ENCODE peak calls at places on chromosome 6, in nine cellular contexts. R, G, L, N, Z, K, F, P and S are unnamed samples. For H3K4me1, the result is how much of the 10 kb centered on the place peaks cover.

GRCh38 chr6:113306552-113307145 is 550.5 kb upstream of the MARCKS start:
- DNase-seq in K (peak), G (peak), Z (peak), N (peak), R (peak), L (peak), F (peak), P (peak), S (peak)

GRCh38 chr6:31528821-31529328 is at the start of gene MCCD1:
- DNase-seq in G (no peak), P (no peak), R (no peak), K (no peak), N (no peak), F (no peak), Z (no peak), L (no peak), S (no peak)

GRCh38 chr6:27176096-27176495 is 71.4 kb upstream of the PRSS16 start:
- DNase-seq in L (no peak), K (no peak), F (no peak), N (no peak), P (no peak), Z (no peak), G (no peak), R (no peak), S (no peak)

GRCh38 chr6:170099387-170099786 is 191.5 kb downstream of the DLL1 start:
- DNase-seq in R (no peak), Z (peak), G (peak), K (no peak), L (no peak), N (no peak), F (no peak), P (peak), S (no peak)

GRCh38 chr6:105179244-105180065 is at the start of gene POPDC3:
- DNase-seq in R (no peak), F (no peak), Z (no peak), N (no peak), G (no peak), L (peak), P (peak), K (no peak), S (peak)

GRCh38 chr6:144190593-144190992 is 40.3 kb downstream of the STX11 start:
- DNase-seq in G (no peak), R (no peak), F (no peak), Z (no peak), K (no peak), L (no peak), P (no peak), N (no peak), S (no peak)

GRCh38 chr6:32906539-32906938 is 34.3 kb downstream of the HLA-DMB start:
- DNase-seq in Z (no peak), R (no peak), L (no peak), P (no peak), G (no peak), K (no peak), F (no peak), N (no peak), S (no peak)

GRCh38 chr6:73969982-73970960 is 274.3 kb downstream of the CD109 start:
- DNase-seq in G (no peak), N (no peak), F (no peak), R (peak), L (peak), Z (no peak), K (no peak), P (no peak), S (no peak)

GRCh38 chr6:158439255-158439654 is 120.6 kb upstream of the TMEM181 start:
- DNase-seq in R (no peak), Z (no peak), L (no peak), N (peak), P (no peak), F (peak), G (no peak), K (no peak), S (no peak)

GRCh38 chr6:125746731-125747588 is 2.5 kb upstream of the HEY2 start:
- DNase-seq in N (no peak), Z (peak), P (peak), F (no peak), R (peak), L (peak), G (peak), K (peak), S (peak)

GRCh38 chr6:132391391-132392291 is 9.6 kb downstream of the MOXD1 start:
- DNase-seq in P (no peak), K (no peak), F (no peak), N (no peak), Z (no peak), G (peak), R (no peak), L (peak), S (peak)

GRCh38 chr6:132872923-132873322 is 58.6 kb downstream of the RPS12 start:
- DNase-seq in G (no peak), F (peak), L (no peak), Z (no peak), P (no peak), R (no peak), K (no peak), N (no peak), S (no peak)

GRCh38 chr6:91606148-91606901 is 1019.5 kb upstream of the MAP3K7 start:
- DNase-seq in L (no peak), K (no peak), R (no peak), F (no peak), N (no peak), P (no peak), Z (no peak), G (no peak), S (no peak)

GRCh38 chr6:79302341-79302740 is 67.9 kb upstream of the HMGN3 start:
- DNase-seq in L (no peak), R (no peak), G (no peak), K (no peak), F (no peak), N (no peak), P (no peak), Z (no peak), S (no peak)

GRCh38 chr6:157644043-157644810 is 178.8 kb upstream of the SNX9 start:
- DNase-seq in N (no peak), Z (no peak), P (no peak), L (no peak), G (peak), K (no peak), F (no peak), R (no peak), S (no peak)

DNA sequence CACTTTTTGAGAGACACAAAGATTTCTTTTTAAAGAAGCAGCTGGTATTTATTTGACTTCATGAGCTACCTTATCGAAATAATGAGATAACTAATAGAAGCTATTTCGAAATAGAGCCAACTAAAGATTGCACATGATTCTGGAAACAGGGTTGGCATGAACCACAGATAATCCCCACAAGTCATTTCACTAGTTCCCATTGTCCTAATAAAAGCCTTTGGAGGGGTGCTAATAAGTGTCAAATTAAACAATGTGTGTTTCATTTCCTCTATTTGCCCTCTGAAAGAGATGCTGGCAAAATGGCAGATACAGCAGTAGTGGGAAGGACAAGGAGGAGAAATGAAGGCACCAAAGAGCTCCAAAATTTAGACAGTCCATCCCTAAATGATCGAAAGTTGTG is 78.6 kb upstream of the RIPOR2 start:
- DNase-seq in R (no peak), F (no peak), K (no peak), N (no peak), P (no peak), L (no peak), G (no peak), Z (no peak), S (no peak)
- H3K4me1 ChIP-seq in R (under half), F (under half), K (under half), N (under half), P (under half), L (under half), G (under half), Z (half or more), S (under half)

DNA sequence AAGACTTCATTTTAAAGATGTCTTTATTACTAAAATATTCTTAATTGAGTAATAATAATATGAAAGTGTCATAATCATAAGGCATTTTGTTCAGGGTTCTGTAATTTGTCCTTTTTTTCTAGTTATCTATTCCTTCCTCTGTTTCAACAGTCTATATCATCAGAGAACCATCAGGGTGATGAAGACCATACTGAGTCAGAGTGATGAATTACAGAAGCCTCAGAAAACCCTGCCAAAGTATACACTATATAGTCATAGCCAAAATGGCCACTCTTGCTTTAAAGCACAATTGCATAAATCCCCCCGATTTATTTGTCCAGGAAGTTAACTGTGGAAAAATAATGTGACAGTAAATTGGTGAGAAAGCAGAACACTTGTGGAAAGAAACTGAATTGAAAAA is 735.0 kb downstream of the EPHA7 start:
- DNase-seq in N (no peak), Z (no peak), G (no peak), L (no peak), P (no peak), F (no peak), K (no peak), R (no peak), S (no peak)
- TF ChIP-seq POLR2AphosphoS5 in N (no peak), Z (no peak), G (no peak), L (no peak), P (no peak), F (no peak), K (no peak), R (no peak), S (no peak)

GRCh38 chr6:137342607-137343186 is 123.5 kb upstream of the IFNGR1 start:
- DNase-seq in K (no peak), Z (no peak), F (no peak), L (peak), P (no peak), N (no peak), G (no peak), R (peak), S (no peak)

GRCh38 chr6:137339929-137340559 is 120.9 kb upstream of the IFNGR1 start:
- DNase-seq in L (peak), R (no peak), K (no peak), G (no peak), N (no peak), F (no peak), P (no peak), Z (no peak), S (no peak)

GRCh38 chr6:137341721-137342195 is 122.6 kb upstream of the IFNGR1 start:
- DNase-seq in G (no peak), L (peak), N (no peak), R (no peak), F (no peak), P (peak), Z (no peak), K (no peak), S (peak)
- H3K4me1 ChIP-seq in G (under half), L (under half), N (under half), R (under half), F (under half), P (under half), Z (under half), K (under half), S (under half)

DNA sequence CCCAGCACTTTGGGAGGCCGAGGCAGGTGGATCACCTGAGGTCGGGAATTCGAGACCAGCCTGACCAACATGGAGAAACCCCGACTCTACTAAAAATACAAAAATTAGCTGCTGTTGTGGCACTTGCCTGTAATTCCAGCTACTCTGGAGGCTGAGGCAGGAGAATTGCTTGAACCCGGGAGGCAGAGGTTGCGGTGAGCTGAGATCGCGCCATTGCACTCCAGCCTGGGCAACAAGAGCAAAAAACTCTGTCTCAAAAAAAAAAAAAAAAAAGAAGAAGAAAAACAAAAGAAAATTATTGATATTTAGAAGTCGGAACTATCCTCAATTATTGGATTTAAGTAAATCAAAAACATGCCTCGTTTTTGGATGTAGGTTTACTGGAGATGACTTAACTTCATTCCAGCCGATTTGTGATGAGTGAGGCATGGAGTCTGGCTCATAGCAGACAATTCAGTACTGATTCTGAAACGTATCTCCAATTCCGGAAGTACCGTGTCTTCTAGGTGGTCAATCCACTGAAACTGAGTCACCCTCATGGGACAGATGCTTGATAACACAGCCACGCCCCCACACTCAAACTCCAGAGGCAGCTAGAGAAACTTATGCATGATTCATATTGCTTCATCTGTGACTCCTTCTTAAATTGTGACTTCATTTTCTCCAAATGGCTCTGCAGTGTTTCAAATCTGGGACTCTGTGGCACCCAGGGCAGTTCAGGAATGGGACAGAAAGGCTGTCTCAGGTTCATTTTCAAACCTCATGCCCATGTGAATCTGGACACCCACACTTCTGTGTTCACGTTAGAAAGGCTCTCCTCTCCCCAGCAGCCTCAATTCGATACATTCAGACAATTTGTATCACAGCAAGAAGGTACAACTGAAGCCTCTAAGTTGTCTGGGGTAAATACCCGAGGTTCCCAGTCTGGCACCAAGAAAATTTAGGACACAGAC is 110.4 kb upstream of the ARMC2 start:
- DNase-seq in P (peak), Z (no peak), L (no peak), G (peak), N (no peak), K (no peak), R (peak), F (no peak), S (peak)
- TF ChIP-seq POLR2AphosphoS5 in P (no peak), Z (no peak), L (no peak), G (no peak), N (no peak), K (no peak), R (no peak), F (no peak), S (no peak)

GRCh38 chr6:111713196-111713705 is 107.6 kb upstream of the TRAF3IP2 start:
- DNase-seq in L (no peak), R (no peak), K (no peak), Z (no peak), F (no peak), G (no peak), N (no peak), P (no peak), S (no peak)
- H3K4me1 ChIP-seq in L (under half), R (under half), K (under half), Z (under half), F (under half), G (under half), N (under half), P (under half), S (under half)

GRCh38 chr6:167532410-167533294 is 207.8 kb downstream of the TTLL2 start:
- DNase-seq in Z (no peak), R (no peak), P (no peak), L (peak), N (no peak), K (no peak), F (no peak), G (no peak), S (no peak)
- TF ChIP-seq POLR2AphosphoS5 in Z (no peak), R (no peak), P (no peak), L (peak), N (no peak), K (no peak), F (no peak), G (no peak), S (no peak)

GRCh38 chr6:90158945-90159344 is 137.7 kb downstream of the BACH2 start:
- DNase-seq in G (no peak), P (no peak), L (no peak), Z (no peak), R (peak), K (no peak), F (no peak), N (no peak), S (no peak)
- H3K4me1 ChIP-seq in G (under half), P (under half), L (under half), Z (under half), R (under half), K (under half), F (under half), N (half or more), S (under half)

GRCh38 chr6:28980797-28981390 is 24.2 kb downstream of the ZNF311 start:
- DNase-seq in F (peak), G (no peak), P (no peak), R (peak), L (peak), Z (peak), K (no peak), N (no peak), S (peak)
- TF ChIP-seq POLR2AphosphoS5 in F (no peak), G (no peak), P (no peak), R (peak), L (no peak), Z (no peak), K (no peak), N (no peak), S (no peak)

GRCh38 chr6:11367638-11368199 is 135.3 kb upstream of the NEDD9 start:
- DNase-seq in K (no peak), L (no peak), N (no peak), Z (no peak), F (no peak), P (no peak), R (no peak), G (no peak), S (no peak)
- H3K4me1 ChIP-seq in K (under half), L (under half), N (under half), Z (half or more), F (half or more), P (under half), R (under half), G (under half), S (under half)

DNA sequence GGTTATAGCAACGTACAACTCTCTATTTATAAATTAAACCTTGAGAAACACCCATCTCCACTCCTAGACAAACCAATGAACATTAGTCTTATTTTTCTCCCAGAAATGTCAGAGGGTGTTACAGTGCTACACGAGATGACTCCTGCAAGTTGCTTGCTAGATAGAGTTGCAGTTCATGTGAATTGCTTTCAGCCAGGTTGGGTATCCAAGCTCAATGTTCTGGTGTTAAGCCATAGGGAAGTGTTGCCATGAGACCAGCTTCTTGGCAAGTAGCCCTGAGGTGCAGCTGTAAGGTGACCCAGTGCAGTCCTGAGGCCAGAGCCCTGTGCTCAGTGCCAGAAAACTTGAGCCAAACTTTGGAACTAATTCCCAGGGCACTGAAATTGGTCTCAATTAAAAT is 51.3 kb upstream of the REV3L start:
- DNase-seq in F (no peak), L (no peak), P (peak), Z (no peak), G (peak), K (peak), R (no peak), N (no peak), S (peak)
- TF ChIP-seq POLR2AphosphoS5 in F (no peak), L (no peak), P (no peak), Z (no peak), G (no peak), K (no peak), R (no peak), N (peak), S (no peak)